ENCODE peak calls at places on chromosomes 7 and 10, in five cellular contexts. N is GM10248, O is HFFc6, Q is heart right ventricle, F is transverse colon. J is an unnamed sample.

GRCh38 chr10:48533951-48534720 is 70.7 kb downstream of the ARHGAP22 start:
- DNase-seq in O (peak), N (no peak), Q (no peak), F (no peak), J (no peak)

GRCh38 chr7:13024323-13024722 is 336.9 kb downstream of the ARL4A start:
- DNase-seq in N (no peak), Q (no peak), O (no peak), F (no peak), J (no peak)

GRCh38 chr7:36011588-36011965 is 141.5 kb upstream of the EEPD1 start:
- DNase-seq in Q (no peak), N (no peak), F (no peak), O (no peak), J (no peak)

GRCh38 chr10:104256335-104257080 is 1.8 kb downstream of the GSTO1 start:
- DNase-seq in F (no peak), O (no peak), N (no peak), Q (no peak), J (peak)

GRCh38 chr7:33107136-33108066 is 1.8 kb downstream of the RP9 start:
- DNase-seq in O (peak), Q (no peak), N (peak), F (peak), J (no peak)

GRCh38 chr7:79352323-79352722 is 101.1 kb downstream of the MAGI2 start:
- DNase-seq in F (no peak), O (no peak), Q (no peak), N (no peak), J (no peak)

GRCh38 chr7:98683514-98683913 is 66.4 kb downstream of the NPTX2 start:
- DNase-seq in O (no peak), F (no peak), N (no peak), Q (no peak), J (no peak)

GRCh38 chr7:138328215-138328614 is 131.8 kb upstream of the TRIM24 start:
- DNase-seq in F (no peak), O (no peak), N (no peak), Q (no peak), J (no peak)

GRCh38 chr7:1646957-1647891 is 22.9 kb upstream of the ELFN1 start:
- DNase-seq in Q (peak), N (no peak), O (no peak), F (no peak), J (no peak)

GRCh38 chr7:116687801-116688201 is 15.8 kb downstream of the MET start:
- DNase-seq in N (no peak), F (no peak), O (peak), Q (no peak), J (no peak)

GRCh38 chr10:86345296-86346168 is 21.1 kb downstream of the GRID1 start:
- DNase-seq in F (no peak), O (peak), Q (no peak), N (no peak), J (no peak)

GRCh38 chr7:103636153-103636552 is 190.1 kb upstream of the SLC26A5 start:
- DNase-seq in N (no peak), F (no peak), Q (no peak), O (peak), J (no peak)

GRCh38 chr10:96890580-96890979 is 58.5 kb downstream of the LCOR start:
- DNase-seq in O (no peak), F (no peak), Q (no peak), N (no peak), J (no peak)

GRCh38 chr7:51636503-51636902 is 319.9 kb upstream of the COBL start:
- DNase-seq in Q (no peak), N (no peak), F (no peak), O (no peak), J (no peak)

GRCh38 chr7:7177044-7177517 is 5.3 kb upstream of the C1GALT1 start:
- DNase-seq in N (no peak), Q (no peak), F (no peak), O (peak), J (no peak)

GRCh38 chr10:110525349-110526260 is 27.9 kb downstream of the DUSP5 start:
- DNase-seq in O (peak), N (no peak), Q (no peak), F (no peak), J (no peak)

GRCh38 chr7:88548399-88548798 is 211.1 kb upstream of the ZNF804B start:
- DNase-seq in O (no peak), Q (no peak), N (no peak), F (no peak), J (no peak)

GRCh38 chr7:88545663-88546062 is 213.8 kb upstream of the ZNF804B start:
- DNase-seq in F (no peak), N (no peak), Q (no peak), O (no peak), J (no peak)

GRCh38 chr7:88546808-88547207 is 212.7 kb upstream of the ZNF804B start:
- DNase-seq in N (peak), O (no peak), F (no peak), Q (no peak), J (no peak)
- TF ChIP-seq CTCF in N (peak), O (peak), F (peak), Q (peak), J (peak)

DNA sequence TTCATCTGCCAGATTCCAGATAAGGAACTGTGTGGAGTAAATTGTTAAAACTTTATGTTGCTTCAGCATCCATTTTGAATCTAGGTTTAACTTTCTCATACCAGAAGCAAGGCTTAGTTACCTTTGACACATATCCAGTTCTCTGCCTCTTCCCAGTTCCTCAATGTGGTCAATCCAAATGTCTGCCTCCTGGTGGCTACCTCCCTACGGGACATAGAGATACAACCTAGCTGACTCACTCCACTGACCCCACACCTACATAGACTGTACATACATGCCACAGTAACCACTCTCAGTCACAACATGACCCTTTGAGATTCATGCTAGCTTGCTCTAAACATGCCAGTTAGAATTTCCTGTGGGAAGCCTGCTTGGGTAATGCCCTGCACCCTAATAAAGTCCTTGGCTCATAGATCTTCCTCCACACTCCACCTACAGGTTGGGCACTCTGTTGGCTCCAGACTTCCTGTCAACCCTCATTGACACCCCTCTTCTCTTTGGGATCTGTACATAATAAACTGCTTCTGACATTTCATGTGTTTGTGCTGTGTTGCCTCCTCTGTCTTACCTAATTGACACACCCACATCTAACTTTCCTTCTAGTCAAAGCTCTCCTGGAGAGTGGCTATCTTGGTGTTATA is 278.1 kb downstream of the HTR7 start:
- DNase-seq in Q (no peak), O (peak), N (no peak), F (no peak), J (peak)
- TF ChIP-seq CTCF in Q (no peak), O (no peak), N (no peak), F (no peak), J (peak)

GRCh38 chr7:131300572-131301466 is 26.9 kb upstream of the MKLN1 start:
- DNase-seq in Q (no peak), O (no peak), F (no peak), N (no peak), J (no peak)

GRCh38 chr7:131302453-131302852 is 25.2 kb upstream of the MKLN1 start:
- DNase-seq in O (no peak), F (no peak), N (no peak), Q (no peak), J (no peak)

GRCh38 chr7:131305152-131305551 is 22.5 kb upstream of the MKLN1 start:
- DNase-seq in Q (no peak), O (no peak), N (no peak), F (no peak), J (peak)

GRCh38 chr7:131300078-131300477 is 27.6 kb upstream of the MKLN1 start:
- DNase-seq in F (no peak), N (no peak), O (no peak), Q (no peak), J (no peak)

GRCh38 chr7:131302876-131303707 is 24.6 kb upstream of the MKLN1 start:
- DNase-seq in N (peak), F (peak), Q (no peak), O (peak), J (peak)
- TF ChIP-seq CTCF in N (peak), F (peak), Q (peak), O (peak), J (peak)

DNA sequence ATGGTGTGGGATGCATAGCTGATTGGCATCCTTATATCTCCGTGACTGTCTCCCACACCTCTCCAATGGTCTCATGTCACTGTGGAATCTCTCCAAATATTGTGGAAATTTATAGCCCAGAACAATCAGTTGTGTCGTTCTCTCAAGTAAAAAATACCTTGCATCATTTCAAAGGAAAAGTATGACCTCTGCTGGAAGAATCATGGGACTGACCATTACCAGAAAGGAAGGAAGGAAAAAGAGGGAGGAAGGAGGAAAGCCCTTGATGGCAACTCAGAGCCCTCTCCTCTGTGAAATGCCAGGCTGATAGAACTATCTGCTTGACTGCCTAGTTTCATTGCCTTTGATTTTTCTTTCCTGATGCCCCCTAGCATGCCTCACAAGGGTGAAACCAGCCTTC is 76.3 kb downstream of the FOXI2 start:
- DNase-seq in Q (no peak), N (no peak), F (no peak), O (no peak), J (no peak)
- TF ChIP-seq CTCF in Q (no peak), N (no peak), F (no peak), O (peak), J (peak)

DNA sequence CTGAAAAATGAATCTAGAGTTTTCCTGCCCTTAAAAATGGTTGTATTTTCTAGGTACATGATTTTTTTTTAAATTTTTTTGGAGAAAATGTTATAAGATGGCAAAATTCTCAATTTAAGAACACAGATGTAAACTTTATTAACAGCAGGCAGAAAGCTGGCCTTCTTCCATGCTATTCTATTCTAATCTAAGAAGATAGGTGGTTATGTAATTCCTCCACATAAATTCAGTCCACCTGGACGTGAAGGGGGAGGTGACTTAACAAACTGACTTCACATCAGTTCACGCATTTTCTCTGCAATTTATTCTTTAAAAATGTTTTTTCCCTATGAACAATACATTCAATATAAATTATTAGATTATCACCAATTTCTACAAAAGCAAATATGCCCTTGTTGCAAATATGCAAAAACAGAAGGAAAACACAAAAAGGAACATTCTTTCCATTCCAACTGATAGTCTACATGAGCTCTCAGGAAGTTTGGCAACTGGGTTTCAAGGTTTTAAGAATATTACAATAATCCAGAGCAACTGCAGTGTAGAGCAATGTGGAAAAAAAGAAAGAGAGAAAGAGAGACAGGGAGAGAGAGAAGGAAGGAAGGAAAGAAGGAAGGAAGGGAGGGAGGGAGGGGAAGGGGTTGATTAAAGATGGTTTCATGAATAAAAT is 76.8 kb downstream of the HIBADH start:
- DNase-seq in F (no peak), Q (no peak), O (no peak), N (no peak), J (no peak)
- TF ChIP-seq CTCF in F (no peak), Q (no peak), O (no peak), N (no peak), J (no peak)

GRCh38 chr10:6607187-6607586 is 27.1 kb upstream of the PRKCQ start:
- DNase-seq in Q (no peak), N (no peak), O (no peak), F (no peak), J (no peak)
- TF ChIP-seq CTCF in Q (no peak), N (no peak), O (no peak), F (no peak), J (no peak)

GRCh38 chr7:115013887-115014286 is 92.0 kb downstream of the MDFIC start:
- DNase-seq in O (no peak), N (no peak), Q (no peak), F (no peak), J (no peak)

GRCh38 chr7:115009736-115010435 is 88.0 kb downstream of the MDFIC start:
- DNase-seq in F (peak), O (no peak), N (no peak), Q (no peak), J (no peak)

GRCh38 chr7:115015619-115016018 is 93.7 kb downstream of the MDFIC start:
- DNase-seq in O (peak), N (no peak), Q (no peak), F (peak), J (no peak)

GRCh38 chr7:115010436-115010810 is 88.5 kb downstream of the MDFIC start:
- DNase-seq in N (no peak), Q (no peak), O (no peak), F (no peak), J (no peak)

DNA sequence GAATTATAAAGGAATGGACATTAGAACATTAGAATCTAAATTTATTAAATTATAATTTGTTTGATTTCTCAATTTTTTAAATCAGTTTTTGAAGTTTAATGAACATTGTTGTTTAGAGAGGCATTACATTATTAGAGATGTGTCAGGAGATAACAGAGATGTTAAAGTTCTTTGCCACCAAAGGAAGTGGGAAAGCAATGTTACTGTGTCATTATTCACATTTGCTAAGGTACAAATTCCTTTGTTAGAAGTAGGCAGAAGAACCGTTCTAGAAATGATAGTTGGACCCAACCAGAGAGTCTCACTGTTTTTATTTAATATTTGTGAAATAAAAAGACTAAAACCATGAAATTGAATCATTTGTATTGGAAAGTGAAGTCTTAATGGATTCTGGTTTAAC is 92.9 kb downstream of the MDFIC start:
- DNase-seq in Q (no peak), N (no peak), F (no peak), O (no peak), J (no peak)
- TF ChIP-seq CTCF in Q (no peak), N (no peak), F (no peak), O (no peak), J (no peak)

GRCh38 chr7:37943905-37944736 is 23.7 kb downstream of the EPDR1 start:
- DNase-seq in N (peak), Q (no peak), O (no peak), F (no peak), J (no peak)

GRCh38 chr7:37945336-37945735 is 24.9 kb downstream of the EPDR1 start:
- DNase-seq in N (no peak), F (no peak), O (no peak), Q (no peak), J (no peak)

GRCh38 chr7:37947138-37947839 is 26.8 kb downstream of the EPDR1 start:
- DNase-seq in F (no peak), Q (no peak), N (no peak), O (no peak), J (no peak)

GRCh38 chr7:37944737-37945054 is 24.3 kb downstream of the EPDR1 start:
- DNase-seq in O (no peak), N (no peak), F (no peak), Q (no peak), J (no peak)

GRCh38 chr7:37947840-37948198 is 27.4 kb downstream of the EPDR1 start:
- DNase-seq in O (no peak), N (no peak), Q (no peak), F (no peak), J (no peak)
- TF ChIP-seq CTCF in O (no peak), N (no peak), Q (no peak), F (no peak), J (no peak)

GRCh38 chr7:122549578-122549977 is 149.3 kb downstream of the RNF133 start:
- DNase-seq in Q (no peak), O (no peak), F (no peak), N (no peak), J (no peak)

GRCh38 chr7:122546496-122546895 is 152.4 kb downstream of the RNF133 start:
- DNase-seq in F (no peak), N (no peak), Q (no peak), O (no peak), J (no peak)

GRCh38 chr7:122552769-122553168 is 146.1 kb downstream of the RNF133 start:
- DNase-seq in F (no peak), O (no peak), Q (no peak), N (no peak), J (no peak)

GRCh38 chr7:122553761-122554160 is 145.2 kb downstream of the RNF133 start:
- DNase-seq in Q (no peak), O (no peak), N (no peak), F (no peak), J (no peak)

DNA sequence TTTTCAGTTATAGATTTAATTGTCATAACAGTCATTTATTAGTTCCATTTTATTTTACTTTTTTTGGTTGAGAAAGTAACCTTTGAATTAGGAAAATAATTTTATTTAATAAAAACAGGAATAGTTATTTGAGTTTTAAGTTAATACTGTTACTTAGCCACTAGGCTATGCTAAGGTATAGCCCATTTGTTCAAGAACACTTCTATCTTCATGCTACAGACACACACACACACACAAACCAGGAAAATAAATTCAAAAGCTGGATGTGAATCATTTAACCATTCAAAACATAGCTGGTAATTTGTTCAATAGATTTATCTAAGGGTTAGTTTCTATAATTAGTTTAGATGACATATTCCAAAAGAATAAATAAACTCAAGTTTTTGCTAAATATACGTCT is 148.4 kb downstream of the RNF133 start:
- DNase-seq in Q (no peak), F (no peak), N (no peak), O (no peak), J (peak)
- TF ChIP-seq CTCF in Q (no peak), F (no peak), N (no peak), O (no peak), J (peak)